ENCODE peak calls at places on chromosomes 6 and 20, in ten cellular contexts. One of them, this sample, is unnamed.

GRCh38 chr20:3782597-3782996 is 1.3 kb upstream of the SPEF1 start:
- DNase-seq in HS-27A: no peak
- DNase-seq in NB4: no peak
- DNase-seq in stimulated activated effector memory CD8-positive, alpha-beta T cell treated with anti-CD3 and anti-CD28 coated beads, Interleukin-12 subunit alpha, Interleukin-12 subunit beta, amount 100 ng/mL, for 72 hours: no peak
- DNase-seq in AG08396: no peak
- DNase-seq in T-cell: no peak
- DNase-seq in T-helper 2 cell: no peak
- DNase-seq in WTC11: no peak
- DNase-seq in NCI-H1436 treated with DMSO at 0.1 percent for 48 hours: no peak
- DNase-seq in HEK293T: no peak
- DNase-seq in this sample: no peak

GRCh38 chr6:79614326-79615285 is 16.5 kb upstream of the SH3BGRL2 start:
- DNase-seq in HEK293T: no peak
- DNase-seq in NCI-H1436 treated with DMSO at 0.1 percent for 48 hours: no peak
- DNase-seq in stimulated activated effector memory CD8-positive, alpha-beta T cell treated with anti-CD3 and anti-CD28 coated beads, Interleukin-12 subunit alpha, Interleukin-12 subunit beta, amount 100 ng/mL, for 72 hours: no peak
- DNase-seq in AG08396: no peak
- DNase-seq in NB4: no peak
- DNase-seq in T-cell: no peak
- DNase-seq in T-helper 2 cell: no peak
- DNase-seq in HS-27A: no peak
- DNase-seq in WTC11: no peak
- DNase-seq in this sample: no peak

GRCh38 chr20:45964024-45964423 is 8.0 kb downstream of the ZNF335 start:
- DNase-seq in WTC11: no peak
- DNase-seq in AG08396: no peak
- DNase-seq in stimulated activated effector memory CD8-positive, alpha-beta T cell treated with anti-CD3 and anti-CD28 coated beads, Interleukin-12 subunit alpha, Interleukin-12 subunit beta, amount 100 ng/mL, for 72 hours: no peak
- DNase-seq in NB4: no peak
- DNase-seq in T-helper 2 cell: no peak
- DNase-seq in NCI-H1436 treated with DMSO at 0.1 percent for 48 hours: no peak
- DNase-seq in T-cell: no peak
- DNase-seq in HEK293T: no peak
- DNase-seq in HS-27A: no peak
- DNase-seq in this sample: no peak

GRCh38 chr6:155188707-155189496 is 74.9 kb upstream of the CLDN20 start:
- DNase-seq in AG08396: peak; percentile 59
- DNase-seq in HS-27A: no peak
- DNase-seq in NCI-H1436 treated with DMSO at 0.1 percent for 48 hours: no peak
- DNase-seq in T-cell: no peak
- DNase-seq in HEK293T: no peak
- DNase-seq in T-helper 2 cell: no peak
- DNase-seq in NB4: peak; percentile 24
- DNase-seq in stimulated activated effector memory CD8-positive, alpha-beta T cell treated with anti-CD3 and anti-CD28 coated beads, Interleukin-12 subunit alpha, Interleukin-12 subunit beta, amount 100 ng/mL, for 72 hours: no peak
- DNase-seq in WTC11: no peak
- DNase-seq in this sample: no peak

GRCh38 chr20:56924976-56925695 is 296.0 kb downstream of the TFAP2C start:
- DNase-seq in T-cell: no peak
- DNase-seq in AG08396: peak; percentile 14
- DNase-seq in NCI-H1436 treated with DMSO at 0.1 percent for 48 hours: no peak
- DNase-seq in T-helper 2 cell: no peak
- DNase-seq in HEK293T: peak; percentile 54
- DNase-seq in WTC11: peak; percentile 72
- DNase-seq in NB4: no peak
- DNase-seq in HS-27A: no peak
- DNase-seq in stimulated activated effector memory CD8-positive, alpha-beta T cell treated with anti-CD3 and anti-CD28 coated beads, Interleukin-12 subunit alpha, Interleukin-12 subunit beta, amount 100 ng/mL, for 72 hours: no peak
- DNase-seq in this sample: no peak

GRCh38 chr6:39330057-39330456 is 7.6 kb upstream of the KCNK16 start:
- DNase-seq in HEK293T: no peak
- DNase-seq in WTC11: no peak
- DNase-seq in T-cell: no peak
- DNase-seq in T-helper 2 cell: no peak
- DNase-seq in NB4: peak; percentile 67
- DNase-seq in NCI-H1436 treated with DMSO at 0.1 percent for 48 hours: no peak
- DNase-seq in stimulated activated effector memory CD8-positive, alpha-beta T cell treated with anti-CD3 and anti-CD28 coated beads, Interleukin-12 subunit alpha, Interleukin-12 subunit beta, amount 100 ng/mL, for 72 hours: no peak
- DNase-seq in HS-27A: no peak
- DNase-seq in AG08396: no peak
- DNase-seq in this sample: no peak

GRCh38 chr20:10798811-10799210 is 125.0 kb upstream of the JAG1 start:
- DNase-seq in AG08396: peak; percentile 44
- DNase-seq in T-helper 2 cell: no peak
- DNase-seq in WTC11: no peak
- DNase-seq in NCI-H1436 treated with DMSO at 0.1 percent for 48 hours: no peak
- DNase-seq in HS-27A: peak; percentile 48
- DNase-seq in NB4: no peak
- DNase-seq in stimulated activated effector memory CD8-positive, alpha-beta T cell treated with anti-CD3 and anti-CD28 coated beads, Interleukin-12 subunit alpha, Interleukin-12 subunit beta, amount 100 ng/mL, for 72 hours: no peak
- DNase-seq in HEK293T: no peak
- DNase-seq in T-cell: no peak
- DNase-seq in this sample: no peak

GRCh38 chr6:45514454-45514853 is 136.7 kb upstream of the SUPT3H start:
- DNase-seq in HEK293T: no peak
- DNase-seq in WTC11: no peak
- DNase-seq in T-helper 2 cell: no peak
- DNase-seq in stimulated activated effector memory CD8-positive, alpha-beta T cell treated with anti-CD3 and anti-CD28 coated beads, Interleukin-12 subunit alpha, Interleukin-12 subunit beta, amount 100 ng/mL, for 72 hours: no peak
- DNase-seq in HS-27A: no peak
- DNase-seq in T-cell: no peak
- DNase-seq in NCI-H1436 treated with DMSO at 0.1 percent for 48 hours: no peak
- DNase-seq in AG08396: no peak
- DNase-seq in NB4: peak; percentile 51
- DNase-seq in this sample: no peak

GRCh38 chr20:10074513-10074912 is 39.7 kb downstream of the ANKEF1 start:
- DNase-seq in NCI-H1436 treated with DMSO at 0.1 percent for 48 hours: no peak
- DNase-seq in WTC11: no peak
- DNase-seq in stimulated activated effector memory CD8-positive, alpha-beta T cell treated with anti-CD3 and anti-CD28 coated beads, Interleukin-12 subunit alpha, Interleukin-12 subunit beta, amount 100 ng/mL, for 72 hours: no peak
- DNase-seq in NB4: peak; percentile 83
- DNase-seq in HEK293T: no peak
- DNase-seq in T-cell: no peak
- DNase-seq in HS-27A: peak; percentile 66
- DNase-seq in T-helper 2 cell: no peak
- DNase-seq in AG08396: peak; percentile 78
- DNase-seq in this sample: no peak

GRCh38 chr6:29663300-29664039 is 6.6 kb downstream of the MOG start:
- DNase-seq in NCI-H1436 treated with DMSO at 0.1 percent for 48 hours: no peak
- DNase-seq in T-cell: no peak
- DNase-seq in WTC11: no peak
- DNase-seq in stimulated activated effector memory CD8-positive, alpha-beta T cell treated with anti-CD3 and anti-CD28 coated beads, Interleukin-12 subunit alpha, Interleukin-12 subunit beta, amount 100 ng/mL, for 72 hours: no peak
- DNase-seq in AG08396: no peak
- DNase-seq in T-helper 2 cell: no peak
- DNase-seq in NB4: no peak
- DNase-seq in HEK293T: no peak
- DNase-seq in HS-27A: no peak
- DNase-seq in this sample: no peak

GRCh38 chr20:8260837-8261241 is 128.8 kb downstream of the PLCB1 start:
- DNase-seq in stimulated activated effector memory CD8-positive, alpha-beta T cell treated with anti-CD3 and anti-CD28 coated beads, Interleukin-12 subunit alpha, Interleukin-12 subunit beta, amount 100 ng/mL, for 72 hours: no peak
- DNase-seq in T-cell: no peak
- DNase-seq in NB4: peak; percentile 83
- DNase-seq in AG08396: no peak
- DNase-seq in HS-27A: no peak
- DNase-seq in T-helper 2 cell: no peak
- DNase-seq in NCI-H1436 treated with DMSO at 0.1 percent for 48 hours: no peak
- DNase-seq in HEK293T: no peak
- DNase-seq in WTC11: no peak
- DNase-seq in this sample: no peak

GRCh38 chr6:35370124-35370741 is 27.9 kb downstream of the PPARD start:
- DNase-seq in WTC11: no peak
- DNase-seq in HS-27A: peak; percentile 96
- DNase-seq in stimulated activated effector memory CD8-positive, alpha-beta T cell treated with anti-CD3 and anti-CD28 coated beads, Interleukin-12 subunit alpha, Interleukin-12 subunit beta, amount 100 ng/mL, for 72 hours: peak; percentile 68
- DNase-seq in NCI-H1436 treated with DMSO at 0.1 percent for 48 hours: no peak
- DNase-seq in T-helper 2 cell: no peak
- DNase-seq in T-cell: no peak
- DNase-seq in HEK293T: no peak
- DNase-seq in NB4: peak; percentile 99
- DNase-seq in AG08396: peak; percentile 83
- DNase-seq in this sample: peak; percentile 30

GRCh38 chr6:6515691-6516607 is 72.6 kb upstream of the LY86 start:
- DNase-seq in T-helper 2 cell: peak; percentile 47
- DNase-seq in stimulated activated effector memory CD8-positive, alpha-beta T cell treated with anti-CD3 and anti-CD28 coated beads, Interleukin-12 subunit alpha, Interleukin-12 subunit beta, amount 100 ng/mL, for 72 hours: peak; percentile 72
- DNase-seq in HEK293T: no peak
- DNase-seq in WTC11: no peak
- DNase-seq in NB4: no peak
- DNase-seq in AG08396: no peak
- DNase-seq in HS-27A: no peak
- DNase-seq in T-cell: peak; percentile 23
- DNase-seq in NCI-H1436 treated with DMSO at 0.1 percent for 48 hours: no peak
- DNase-seq in this sample: peak; percentile 70

GRCh38 chr20:25032478-25033183 is 25.3 kb downstream of the ACSS1 start:
- DNase-seq in HS-27A: no peak
- DNase-seq in NB4: no peak
- DNase-seq in T-cell: no peak
- DNase-seq in HEK293T: no peak
- DNase-seq in NCI-H1436 treated with DMSO at 0.1 percent for 48 hours: no peak
- DNase-seq in stimulated activated effector memory CD8-positive, alpha-beta T cell treated with anti-CD3 and anti-CD28 coated beads, Interleukin-12 subunit alpha, Interleukin-12 subunit beta, amount 100 ng/mL, for 72 hours: no peak
- DNase-seq in WTC11: peak; percentile 23
- DNase-seq in AG08396: no peak
- DNase-seq in T-helper 2 cell: no peak
- DNase-seq in this sample: no peak

GRCh38 chr6:112156694-112157093 is 69.3 kb downstream of the FAM229B start:
- DNase-seq in NCI-H1436 treated with DMSO at 0.1 percent for 48 hours: no peak
- DNase-seq in T-cell: no peak
- DNase-seq in HEK293T: no peak
- DNase-seq in AG08396: no peak
- DNase-seq in T-helper 2 cell: no peak
- DNase-seq in WTC11: no peak
- DNase-seq in stimulated activated effector memory CD8-positive, alpha-beta T cell treated with anti-CD3 and anti-CD28 coated beads, Interleukin-12 subunit alpha, Interleukin-12 subunit beta, amount 100 ng/mL, for 72 hours: no peak
- DNase-seq in NB4: no peak
- DNase-seq in HS-27A: no peak
- DNase-seq in this sample: no peak

GRCh38 chr6:22247916-22248482 is 48.8 kb downstream of the PRL start:
- DNase-seq in AG08396: no peak
- DNase-seq in HEK293T: no peak
- DNase-seq in HS-27A: no peak
- DNase-seq in T-helper 2 cell: no peak
- DNase-seq in stimulated activated effector memory CD8-positive, alpha-beta T cell treated with anti-CD3 and anti-CD28 coated beads, Interleukin-12 subunit alpha, Interleukin-12 subunit beta, amount 100 ng/mL, for 72 hours: no peak
- DNase-seq in T-cell: no peak
- DNase-seq in NCI-H1436 treated with DMSO at 0.1 percent for 48 hours: no peak
- DNase-seq in WTC11: no peak
- DNase-seq in NB4: no peak
- DNase-seq in this sample: peak; percentile 38

GRCh38 chr6:110043366-110043994 is 65.4 kb downstream of the GPR6 start:
- DNase-seq in NB4: peak; percentile 14
- DNase-seq in T-cell: no peak
- DNase-seq in WTC11: no peak
- DNase-seq in HS-27A: no peak
- DNase-seq in T-helper 2 cell: no peak
- DNase-seq in NCI-H1436 treated with DMSO at 0.1 percent for 48 hours: no peak
- DNase-seq in HEK293T: no peak
- DNase-seq in stimulated activated effector memory CD8-positive, alpha-beta T cell treated with anti-CD3 and anti-CD28 coated beads, Interleukin-12 subunit alpha, Interleukin-12 subunit beta, amount 100 ng/mL, for 72 hours: no peak
- DNase-seq in AG08396: no peak
- DNase-seq in this sample: no peak

GRCh38 chr6:3518356-3518841 is 61.5 kb upstream of the SLC22A23 start:
- DNase-seq in HEK293T: no peak
- DNase-seq in NCI-H1436 treated with DMSO at 0.1 percent for 48 hours: no peak
- DNase-seq in T-cell: no peak
- DNase-seq in AG08396: peak; percentile 55
- DNase-seq in WTC11: no peak
- DNase-seq in HS-27A: no peak
- DNase-seq in T-helper 2 cell: no peak
- DNase-seq in NB4: no peak
- DNase-seq in stimulated activated effector memory CD8-positive, alpha-beta T cell treated with anti-CD3 and anti-CD28 coated beads, Interleukin-12 subunit alpha, Interleukin-12 subunit beta, amount 100 ng/mL, for 72 hours: no peak
- DNase-seq in this sample: no peak

GRCh38 chr20:32315399-32315798 is 37.9 kb downstream of the KIF3B start:
- DNase-seq in NB4: no peak
- DNase-seq in stimulated activated effector memory CD8-positive, alpha-beta T cell treated with anti-CD3 and anti-CD28 coated beads, Interleukin-12 subunit alpha, Interleukin-12 subunit beta, amount 100 ng/mL, for 72 hours: no peak
- DNase-seq in AG08396: no peak
- DNase-seq in WTC11: no peak
- DNase-seq in T-helper 2 cell: no peak
- DNase-seq in HS-27A: no peak
- DNase-seq in T-cell: no peak
- DNase-seq in NCI-H1436 treated with DMSO at 0.1 percent for 48 hours: no peak
- DNase-seq in HEK293T: no peak
- DNase-seq in this sample: no peak

GRCh38 chr20:60453847-60454246 is 495.6 kb downstream of the CDH26 start:
- DNase-seq in HS-27A: no peak
- DNase-seq in HEK293T: peak; percentile 14
- DNase-seq in AG08396: no peak
- DNase-seq in NB4: no peak
- DNase-seq in NCI-H1436 treated with DMSO at 0.1 percent for 48 hours: no peak
- DNase-seq in stimulated activated effector memory CD8-positive, alpha-beta T cell treated with anti-CD3 and anti-CD28 coated beads, Interleukin-12 subunit alpha, Interleukin-12 subunit beta, amount 100 ng/mL, for 72 hours: no peak
- DNase-seq in T-helper 2 cell: no peak
- DNase-seq in WTC11: peak; percentile 65
- DNase-seq in T-cell: no peak
- DNase-seq in this sample: no peak

GRCh38 chr20:5668529-5668868 is 81.7 kb upstream of the SHLD1 start:
- DNase-seq in T-helper 2 cell: no peak
- DNase-seq in HS-27A: no peak
- DNase-seq in AG08396: no peak
- DNase-seq in stimulated activated effector memory CD8-positive, alpha-beta T cell treated with anti-CD3 and anti-CD28 coated beads, Interleukin-12 subunit alpha, Interleukin-12 subunit beta, amount 100 ng/mL, for 72 hours: no peak
- DNase-seq in WTC11: no peak
- DNase-seq in T-cell: no peak
- DNase-seq in NB4: no peak
- DNase-seq in NCI-H1436 treated with DMSO at 0.1 percent for 48 hours: no peak
- DNase-seq in HEK293T: no peak
- DNase-seq in this sample: no peak

GRCh38 chr6:160730911-160731310 is 28.9 kb downstream of the PLG start:
- DNase-seq in NCI-H1436 treated with DMSO at 0.1 percent for 48 hours: no peak
- DNase-seq in stimulated activated effector memory CD8-positive, alpha-beta T cell treated with anti-CD3 and anti-CD28 coated beads, Interleukin-12 subunit alpha, Interleukin-12 subunit beta, amount 100 ng/mL, for 72 hours: no peak
- DNase-seq in AG08396: no peak
- DNase-seq in NB4: peak; percentile 7
- DNase-seq in HEK293T: peak; percentile 30
- DNase-seq in T-helper 2 cell: no peak
- DNase-seq in HS-27A: no peak
- DNase-seq in T-cell: no peak
- DNase-seq in WTC11: peak; percentile 57
- DNase-seq in this sample: peak; percentile 19

GRCh38 chr6:42229720-42230119 is 12.1 kb upstream of the MRPS10 start:
- DNase-seq in T-cell: no peak
- DNase-seq in HS-27A: no peak
- DNase-seq in WTC11: no peak
- DNase-seq in stimulated activated effector memory CD8-positive, alpha-beta T cell treated with anti-CD3 and anti-CD28 coated beads, Interleukin-12 subunit alpha, Interleukin-12 subunit beta, amount 100 ng/mL, for 72 hours: no peak
- DNase-seq in AG08396: no peak
- DNase-seq in NB4: no peak
- DNase-seq in NCI-H1436 treated with DMSO at 0.1 percent for 48 hours: no peak
- DNase-seq in T-helper 2 cell: no peak
- DNase-seq in HEK293T: no peak
- DNase-seq in this sample: no peak

GRCh38 chr6:109483744-109484075 is 691 bp upstream of the ZBTB24 start:
- DNase-seq in AG08396: no peak
- DNase-seq in T-cell: no peak
- DNase-seq in WTC11: no peak
- DNase-seq in stimulated activated effector memory CD8-positive, alpha-beta T cell treated with anti-CD3 and anti-CD28 coated beads, Interleukin-12 subunit alpha, Interleukin-12 subunit beta, amount 100 ng/mL, for 72 hours: no peak
- DNase-seq in NCI-H1436 treated with DMSO at 0.1 percent for 48 hours: no peak
- DNase-seq in NB4: no peak
- DNase-seq in HS-27A: peak; percentile 7
- DNase-seq in HEK293T: no peak
- DNase-seq in T-helper 2 cell: no peak
- DNase-seq in this sample: no peak

GRCh38 chr6:44660561-44661220 is 273.2 kb downstream of the CDC5L start:
- DNase-seq in NCI-H1436 treated with DMSO at 0.1 percent for 48 hours: no peak
- DNase-seq in HS-27A: no peak
- DNase-seq in WTC11: no peak
- DNase-seq in T-helper 2 cell: no peak
- DNase-seq in AG08396: no peak
- DNase-seq in HEK293T: no peak
- DNase-seq in T-cell: no peak
- DNase-seq in NB4: no peak
- DNase-seq in stimulated activated effector memory CD8-positive, alpha-beta T cell treated with anti-CD3 and anti-CD28 coated beads, Interleukin-12 subunit alpha, Interleukin-12 subunit beta, amount 100 ng/mL, for 72 hours: no peak
- DNase-seq in this sample: no peak

GRCh38 chr6:73879466-73879865 is 183.5 kb downstream of the CD109 start:
- DNase-seq in AG08396: no peak
- DNase-seq in T-helper 2 cell: no peak
- DNase-seq in NCI-H1436 treated with DMSO at 0.1 percent for 48 hours: no peak
- DNase-seq in NB4: no peak
- DNase-seq in T-cell: no peak
- DNase-seq in HEK293T: no peak
- DNase-seq in stimulated activated effector memory CD8-positive, alpha-beta T cell treated with anti-CD3 and anti-CD28 coated beads, Interleukin-12 subunit alpha, Interleukin-12 subunit beta, amount 100 ng/mL, for 72 hours: no peak
- DNase-seq in WTC11: no peak
- DNase-seq in HS-27A: no peak
- DNase-seq in this sample: no peak

GRCh38 chr6:4313044-4313686 is 177.8 kb upstream of the ECI2 start:
- DNase-seq in NCI-H1436 treated with DMSO at 0.1 percent for 48 hours: no peak
- DNase-seq in stimulated activated effector memory CD8-positive, alpha-beta T cell treated with anti-CD3 and anti-CD28 coated beads, Interleukin-12 subunit alpha, Interleukin-12 subunit beta, amount 100 ng/mL, for 72 hours: no peak
- DNase-seq in HS-27A: peak; percentile 75
- DNase-seq in NB4: peak; percentile 25
- DNase-seq in WTC11: no peak
- DNase-seq in T-cell: no peak
- DNase-seq in T-helper 2 cell: no peak
- DNase-seq in AG08396: peak; percentile 75
- DNase-seq in HEK293T: no peak
- DNase-seq in this sample: no peak

GRCh38 chr20:23167436-23167835 is 81.3 kb upstream of the CD93 start:
- DNase-seq in HEK293T: no peak
- DNase-seq in NB4: no peak
- DNase-seq in stimulated activated effector memory CD8-positive, alpha-beta T cell treated with anti-CD3 and anti-CD28 coated beads, Interleukin-12 subunit alpha, Interleukin-12 subunit beta, amount 100 ng/mL, for 72 hours: no peak
- DNase-seq in NCI-H1436 treated with DMSO at 0.1 percent for 48 hours: no peak
- DNase-seq in AG08396: no peak
- DNase-seq in T-cell: no peak
- DNase-seq in WTC11: no peak
- DNase-seq in HS-27A: no peak
- DNase-seq in T-helper 2 cell: no peak
- DNase-seq in this sample: no peak